ENCODE peak calls at places on chromosomes 4 and X, in five cellular contexts. One of them, this sample, is unnamed.

GRCh38 chr4:142416121-142416520 is 430.0 kb downstream of the INPP4B start:
- DNase-seq in ascending aorta: no peak
- DNase-seq in glomerular endothelial cell: no peak
- DNase-seq in activated gamma-delta T cell treated with Interleukin-2 at 50 U/mL for 16 hours: no peak
- DNase-seq in HCT116: no peak
- DNase-seq in this sample: no peak

GRCh38 chrX:115642895-115643530 is 82.0 kb downstream of the PLS3 start:
- DNase-seq in ascending aorta: no peak
- DNase-seq in glomerular endothelial cell: no peak
- DNase-seq in activated gamma-delta T cell treated with Interleukin-2 at 50 U/mL for 16 hours: peak; percentile 33
- DNase-seq in HCT116: peak; percentile 15
- DNase-seq in this sample: no peak

GRCh38 chr4:47668810-47669408 is 169.0 kb downstream of the CORIN start:
- DNase-seq in ascending aorta: no peak
- DNase-seq in glomerular endothelial cell: no peak
- DNase-seq in activated gamma-delta T cell treated with Interleukin-2 at 50 U/mL for 16 hours: no peak
- DNase-seq in HCT116: peak; percentile 36
- DNase-seq in this sample: no peak

GRCh38 chrX:3811331-3812311 is 98.2 kb upstream of the PRKX start:
- DNase-seq in ascending aorta: no peak
- DNase-seq in glomerular endothelial cell: no peak
- DNase-seq in activated gamma-delta T cell treated with Interleukin-2 at 50 U/mL for 16 hours: peak; percentile 42
- DNase-seq in HCT116: peak; percentile 6
- DNase-seq in this sample: peak; percentile 28

GRCh38 chr4:16231570-16232252 is 5.4 kb upstream of the TAPT1 start:
- DNase-seq in ascending aorta: no peak
- DNase-seq in glomerular endothelial cell: no peak
- DNase-seq in activated gamma-delta T cell treated with Interleukin-2 at 50 U/mL for 16 hours: no peak
- DNase-seq in HCT116: no peak
- DNase-seq in this sample: no peak

GRCh38 chr4:30380404-30380998 is 339.7 kb upstream of the PCDH7 start:
- DNase-seq in ascending aorta: no peak
- DNase-seq in glomerular endothelial cell: peak; percentile 37
- DNase-seq in activated gamma-delta T cell treated with Interleukin-2 at 50 U/mL for 16 hours: no peak
- DNase-seq in HCT116: peak; percentile 65
- DNase-seq in this sample: no peak

GRCh38 chr4:77203380-77204197 is 46.6 kb downstream of the CCNG2 start:
- DNase-seq in ascending aorta: peak; percentile 81
- DNase-seq in glomerular endothelial cell: peak; percentile 68
- DNase-seq in activated gamma-delta T cell treated with Interleukin-2 at 50 U/mL for 16 hours: peak; percentile 71
- DNase-seq in HCT116: peak; percentile 75
- DNase-seq in this sample: peak; percentile 53

GRCh38 chrX:24148118-24148517 is 1.4 kb upstream of the ZFX start:
- DNase-seq in ascending aorta: no peak
- DNase-seq in glomerular endothelial cell: no peak
- DNase-seq in activated gamma-delta T cell treated with Interleukin-2 at 50 U/mL for 16 hours: no peak
- DNase-seq in HCT116: no peak
- DNase-seq in this sample: no peak

GRCh38 chr4:185880571-185880970 is 68.6 kb upstream of the SORBS2 start:
- DNase-seq in ascending aorta: no peak
- DNase-seq in glomerular endothelial cell: no peak
- DNase-seq in activated gamma-delta T cell treated with Interleukin-2 at 50 U/mL for 16 hours: no peak
- DNase-seq in HCT116: no peak
- DNase-seq in this sample: no peak

GRCh38 chr4:183430317-183430986 is 14.0 kb upstream of the CDKN2AIP start:
- DNase-seq in ascending aorta: no peak
- DNase-seq in glomerular endothelial cell: no peak
- DNase-seq in activated gamma-delta T cell treated with Interleukin-2 at 50 U/mL for 16 hours: peak; percentile 22
- DNase-seq in HCT116: no peak
- DNase-seq in this sample: no peak

GRCh38 chr4:16048639-16049448 is 35.0 kb downstream of the PROM1 start:
- DNase-seq in ascending aorta: no peak
- DNase-seq in glomerular endothelial cell: no peak
- DNase-seq in activated gamma-delta T cell treated with Interleukin-2 at 50 U/mL for 16 hours: no peak
- DNase-seq in HCT116: no peak
- DNase-seq in this sample: no peak

GRCh38 chrX:8653956-8654355 is 78.0 kb downstream of the ANOS1 start:
- DNase-seq in ascending aorta: no peak
- DNase-seq in glomerular endothelial cell: no peak
- DNase-seq in activated gamma-delta T cell treated with Interleukin-2 at 50 U/mL for 16 hours: no peak
- DNase-seq in HCT116: no peak
- DNase-seq in this sample: no peak

GRCh38 chrX:6024204-6024603 is 204.5 kb downstream of the NLGN4X start:
- DNase-seq in ascending aorta: no peak
- DNase-seq in glomerular endothelial cell: no peak
- DNase-seq in activated gamma-delta T cell treated with Interleukin-2 at 50 U/mL for 16 hours: no peak
- DNase-seq in HCT116: no peak
- DNase-seq in this sample: no peak

GRCh38 chrX:28847423-28847822 is 260.2 kb downstream of the IL1RAPL1 start:
- DNase-seq in ascending aorta: no peak
- DNase-seq in glomerular endothelial cell: no peak
- DNase-seq in activated gamma-delta T cell treated with Interleukin-2 at 50 U/mL for 16 hours: no peak
- DNase-seq in HCT116: peak; percentile 67
- DNase-seq in this sample: no peak

GRCh38 chrX:46837543-46838481 is 969 bp downstream of the RP2 start:
- DNase-seq in ascending aorta: no peak
- DNase-seq in glomerular endothelial cell: no peak
- DNase-seq in activated gamma-delta T cell treated with Interleukin-2 at 50 U/mL for 16 hours: no peak
- DNase-seq in HCT116: no peak
- DNase-seq in this sample: peak; percentile 0

GRCh38 chr4:63528592-63528991 is 880.7 kb downstream of the TECRL start:
- DNase-seq in ascending aorta: no peak
- DNase-seq in glomerular endothelial cell: no peak
- DNase-seq in activated gamma-delta T cell treated with Interleukin-2 at 50 U/mL for 16 hours: no peak
- DNase-seq in HCT116: no peak
- DNase-seq in this sample: no peak

GRCh38 chr4:110224812-110225211 is 26.4 kb upstream of the ELOVL6 start:
- DNase-seq in ascending aorta: no peak
- DNase-seq in glomerular endothelial cell: no peak
- DNase-seq in activated gamma-delta T cell treated with Interleukin-2 at 50 U/mL for 16 hours: no peak
- DNase-seq in HCT116: no peak
- DNase-seq in this sample: no peak

GRCh38 chrX:13898084-13898483 is 81.2 kb upstream of the GPM6B start:
- DNase-seq in ascending aorta: peak; percentile 69
- DNase-seq in glomerular endothelial cell: no peak
- DNase-seq in activated gamma-delta T cell treated with Interleukin-2 at 50 U/mL for 16 hours: no peak
- DNase-seq in HCT116: no peak
- DNase-seq in this sample: no peak